ENCODE peak calls at places on chromosome 20, in seven cellular contexts. H, K, Z, W, C, P and D are unnamed samples.

GRCh38 chr20:63287697-63288580 is 5.0 kb upstream of the COL20A1 start:
- DNase-seq in P (no peak), K (no peak), Z (no peak), H (no peak), W (no peak), C (no peak), D (no peak)

GRCh38 chr20:14477125-14477524 is 139.7 kb upstream of the FLRT3 start:
- DNase-seq in W (no peak), H (no peak), P (no peak), Z (no peak), K (no peak), C (no peak), D (peak)

GRCh38 chr20:63519765-63520593 is 586 bp upstream of the PPDPF start:
- DNase-seq in H (peak), Z (peak), W (peak), P (no peak), C (peak), K (peak), D (peak)

GRCh38 chr20:13102237-13102636 is 93.5 kb downstream of the SPTLC3 start:
- DNase-seq in P (no peak), H (no peak), W (no peak), Z (no peak), K (no peak), C (no peak), D (no peak)

GRCh38 chr20:37406010-37406998 is 60.4 kb downstream of the SRC start:
- DNase-seq in H (no peak), W (peak), P (peak), Z (peak), K (peak), C (peak), D (no peak)

GRCh38 chr20:63121749-63122405 is 94.1 kb downstream of the YTHDF1 start:
- DNase-seq in Z (no peak), H (no peak), C (peak), K (no peak), W (no peak), P (no peak), D (no peak)

GRCh38 chr20:41408986-41409385 is 42.4 kb upstream of the EMILIN3 start:
- DNase-seq in W (no peak), P (peak), C (no peak), K (no peak), Z (no peak), H (no peak), D (no peak)

GRCh38 chr20:53708129-53708968 is 114.7 kb upstream of the ZNF217 start:
- DNase-seq in Z (peak), P (peak), C (no peak), K (no peak), W (peak), H (no peak), D (peak)

GRCh38 chr20:38555395-38555794 is 25.6 kb upstream of the ADIG start:
- DNase-seq in K (no peak), C (no peak), H (no peak), P (no peak), Z (no peak), W (no peak), D (no peak)

GRCh38 chr20:31987744-31988143 is 19.8 kb downstream of the XKR7 start:
- DNase-seq in W (no peak), C (no peak), Z (peak), P (peak), H (no peak), K (no peak), D (no peak)